ENCODE peak calls at places on chromosomes 12 and 14, in nine cellular contexts. R is HCT116, Y is fibroblast of mammary gland, Q is AG09309, M is thoracic aorta, H is GM12865, J is MM.1S, L is endodermal cell, G is adrenal gland. W is an unnamed sample.

GRCh38 chr14:102370305-102370809 is 7.6 kb downstream of the TECPR2 start:
- DNase-seq in L (peak; percentile 44), Y (peak; percentile 15), H (no peak), J (no peak), M (no peak), G (no peak), Q (no peak), R (no peak), W (no peak)

GRCh38 chr12:16331998-16332397 is 15.4 kb upstream of the MGST1 start:
- DNase-seq in J (no peak), Y (no peak), R (no peak), M (no peak), H (no peak), Q (no peak), G (no peak), L (no peak), W (no peak)

GRCh38 chr12:132583736-132584135 is 26.6 kb downstream of the LRCOL1 start:
- DNase-seq in L (peak; percentile 88), J (no peak), H (no peak), M (no peak), R (no peak), Y (no peak), G (no peak), Q (no peak), W (no peak)

GRCh38 chr14:105517096-105517495 is 9.3 kb upstream of the TMEM121 start:
- DNase-seq in R (no peak), G (no peak), L (no peak), M (no peak), J (no peak), Q (no peak), H (no peak), Y (no peak), W (no peak)

GRCh38 chr14:104460920-104461651 is 118.5 kb upstream of the C14orf180 start:
- DNase-seq in Q (no peak), M (no peak), J (no peak), G (no peak), L (peak; percentile 86), R (no peak), Y (no peak), H (no peak), W (no peak)

GRCh38 chr14:58755026-58755929 is 117.5 kb downstream of the DACT1 start:
- DNase-seq in L (no peak), H (no peak), J (no peak), Q (no peak), R (no peak), Y (peak; percentile 40), M (no peak), G (no peak), W (no peak)

GRCh38 chr14:50357124-50357523 is 39.6 kb downstream of the CDKL1 start:
- DNase-seq in L (no peak), H (peak; percentile 12), Y (no peak), R (no peak), Q (no peak), J (no peak), M (no peak), G (no peak), W (peak; percentile 49)

GRCh38 chr12:28171356-28172060 is 18.7 kb upstream of the CCDC91 start:
- DNase-seq in Y (peak; percentile 7), H (no peak), G (no peak), Q (no peak), M (no peak), L (no peak), R (no peak), J (no peak), W (peak; percentile 3)

GRCh38 chr12:81668475-81668874 is 90.7 kb downstream of the PPFIA2 start:
- DNase-seq in G (no peak), L (no peak), Q (peak; percentile 16), Y (peak; percentile 94), M (no peak), H (peak; percentile 21), J (no peak), R (peak; percentile 26), W (peak; percentile 66)

GRCh38 chr12:116525418-116526001 is 33.7 kb upstream of the MAP1LC3B2 start:
- DNase-seq in R (peak; percentile 80), H (no peak), L (peak; percentile 84), G (peak; percentile 31), Y (peak; percentile 95), M (peak; percentile 52), J (no peak), Q (peak; percentile 79), W (peak; percentile 93)

GRCh38 chr14:101068293-101068957 is 164.9 kb upstream of the RTL1 start:
- DNase-seq in R (no peak), M (no peak), G (peak; percentile 14), J (no peak), Q (no peak), Y (no peak), L (peak; percentile 36), H (no peak), W (no peak)

GRCh38 chr12:65100140-65100539 is 21.0 kb downstream of the WIF1 start:
- DNase-seq in Q (no peak), L (no peak), M (no peak), H (peak; percentile 24), R (no peak), Y (peak; percentile 39), J (no peak), G (no peak), W (no peak)
- TF ChIP-seq CTCF in Q (peak; percentile 26), L (peak; percentile 77), M (no peak), H (peak; percentile 15), R (peak; percentile 31), Y (peak; percentile 48), J (peak; percentile 15), G (no peak), W (no peak)

GRCh38 chr12:62605972-62606371 is 139.3 kb downstream of the MON2 start:
- DNase-seq in H (no peak), G (no peak), R (no peak), Y (no peak), J (no peak), L (no peak), Q (no peak), M (no peak), W (no peak)
- H3K4me3 ChIP-seq in H (no peak overlapping the region), G (no peak overlapping the region), R (no peak overlapping the region), Y (no peak overlapping the region), J (no peak overlapping the region), L (peak overlapping the region; percentile 98), Q (peak overlapping the region; percentile 97), M (no peak overlapping the region), W (peak overlapping the region; percentile 84)

GRCh38 chr12:124080649-124081048 is 107.6 kb downstream of the ZNF664 start:
- DNase-seq in Y (no peak), J (no peak), G (no peak), R (no peak), Q (no peak), L (no peak), H (no peak), M (no peak), W (no peak)
- TF ChIP-seq CTCF in Y (no peak), J (no peak), G (no peak), R (no peak), Q (no peak), L (peak; percentile 31), H (no peak), M (no peak), W (no peak)

GRCh38 chr14:97978336-97978735 is 1181.2 kb downstream of the VRK1 start:
- DNase-seq in G (peak; percentile 74), M (peak; percentile 38), Y (peak; percentile 34), H (peak; percentile 57), J (no peak), Q (no peak), R (peak; percentile 6), L (peak; percentile 92), W (peak; percentile 66)
- H3K4me3 ChIP-seq in G (no peak overlapping the region), M (peak overlapping the region; percentile 65), Y (no peak overlapping the region), H (no peak overlapping the region), J (no peak overlapping the region), Q (no peak overlapping the region), R (no peak overlapping the region), L (no peak overlapping the region), W (peak overlapping the region; percentile 50)

GRCh38 chr12:49880756-49881390 is 22.8 kb downstream of the FAIM2 start:
- DNase-seq in L (peak; percentile 45), Y (no peak), R (no peak), M (no peak), H (no peak), Q (no peak), J (no peak), G (no peak), W (no peak)

GRCh38 chr12:49882248-49882850 is 21.4 kb downstream of the FAIM2 start:
- DNase-seq in Y (no peak), M (no peak), Q (no peak), J (no peak), R (no peak), G (no peak), L (peak; percentile 86), H (no peak), W (no peak)

GRCh38 chr12:49885118-49885517 is 18.6 kb downstream of the FAIM2 start:
- DNase-seq in R (no peak), G (no peak), Q (no peak), J (no peak), M (no peak), H (no peak), L (peak; percentile 80), Y (no peak), W (no peak)

GRCh38 chr12:49881400-49882247 is 22.1 kb downstream of the FAIM2 start:
- DNase-seq in H (no peak), Q (no peak), Y (no peak), L (no peak), M (no peak), R (no peak), G (no peak), J (no peak), W (no peak)

GRCh38 chr12:49883065-49883464 is 20.6 kb downstream of the FAIM2 start:
- DNase-seq in M (no peak), Y (no peak), L (peak; percentile 85), G (no peak), H (no peak), R (no peak), Q (no peak), J (no peak), W (no peak)
- TF ChIP-seq CTCF in M (no peak), Y (no peak), L (peak; percentile 60), G (no peak), H (no peak), R (no peak), Q (no peak), J (no peak), W (no peak)

W was measured in AG10803.